ENCODE peak calls at places on chromosomes 7 and 10, in eight cellular contexts. J is amygdala; S is astrocyte of the spinal cord; A is fibroblast of mammary gland; O is IMR-90; M is activated naive CD4-positive, alpha-beta T cell treated with anti-CD3 and anti-CD28 coated beads for 36 hours; V is NCI-H510A treated with DMSO at 0.1 percent for 48 hours; B is stimulated activated CD4-positive, alpha-beta T cell treated with anti-CD3 and anti-CD28 coated beads, Interleukin-1b, Interleukin-23, amount 100 ng/mL, for 24 hours. D is an unnamed sample.

GRCh38 chr7:116801092-116801710 is 61.2 kb upstream of the CAPZA2 start:
- DNase-seq in V (no peak), M (no peak), S (peak; percentile 70), B (no peak), O (peak; percentile 87), A (peak; percentile 76), J (no peak), D (peak; percentile 65)

GRCh38 chr7:77863860-77864259 is 65.3 kb downstream of the PHTF2 start:
- DNase-seq in B (no peak), S (no peak), J (no peak), M (no peak), A (no peak), V (no peak), O (no peak), D (no peak)

GRCh38 chr7:142440219-142441073 is 182.6 kb upstream of the PRSS58 start:
- DNase-seq in V (no peak), M (no peak), J (no peak), S (peak; percentile 85), A (peak; percentile 77), B (no peak), O (peak; percentile 85), D (peak; percentile 86)

GRCh38 chr7:141975806-141976523 is 2.4 kb upstream of the TAS2R38 start:
- DNase-seq in V (peak; percentile 8), O (no peak), A (peak; percentile 56), S (peak; percentile 60), J (peak; percentile 53), M (peak; percentile 88), B (peak; percentile 55), D (peak; percentile 26)

GRCh38 chr10:24944512-24945255 is 7.7 kb downstream of the PRTFDC1 start:
- DNase-seq in S (peak; percentile 73), A (peak; percentile 92), B (no peak), J (no peak), M (no peak), V (no peak), O (peak; percentile 89), D (peak; percentile 46)

GRCh38 chr7:45074738-45075644 is 13.8 kb downstream of the NACAD start:
- DNase-seq in O (no peak), J (no peak), A (no peak), B (no peak), M (no peak), S (no peak), V (no peak), D (no peak)

GRCh38 chr7:73850781-73851207 is 8.5 kb upstream of the METTL27 start:
- DNase-seq in A (peak; percentile 100), M (no peak), V (no peak), B (no peak), O (peak; percentile 99), S (peak; percentile 98), J (no peak), D (peak; percentile 91)

GRCh38 chr10:85600026-85600743 is 766.4 kb downstream of the GRID1 start:
- DNase-seq in M (no peak), V (no peak), A (no peak), S (no peak), O (no peak), B (no peak), J (no peak), D (no peak)

GRCh38 chr7:29007127-29007526 is 49.0 kb upstream of the TRIL start:
- DNase-seq in M (no peak), A (no peak), J (no peak), V (no peak), O (no peak), S (no peak), B (no peak), D (no peak)

GRCh38 chr10:112360308-112361270 is 13.3 kb upstream of the ACSL5 start:
- DNase-seq in J (no peak), B (no peak), O (peak; percentile 21), A (peak; percentile 70), M (no peak), V (no peak), S (peak; percentile 14), D (no peak)

GRCh38 chr10:96626795-96627194 is 40.0 kb upstream of the TM9SF3 start:
- DNase-seq in J (no peak), B (no peak), O (no peak), A (no peak), V (no peak), M (no peak), S (no peak), D (no peak)

GRCh38 chr10:63515002-63515763 is 6.0 kb upstream of the REEP3 start:
- DNase-seq in B (no peak), V (no peak), M (peak; percentile 23), J (no peak), O (peak; percentile 33), A (peak; percentile 51), S (peak; percentile 66), D (no peak)

GRCh38 chr10:36515313-36515712 is 610.1 kb upstream of the ANKRD30A start:
- DNase-seq in O (peak; percentile 56), A (peak; percentile 58), J (no peak), S (no peak), V (no peak), M (no peak), B (no peak), D (no peak)

GRCh38 chr10:110430369-110431273 is 67.1 kb upstream of the DUSP5 start:
- DNase-seq in V (no peak), O (no peak), S (no peak), A (peak; percentile 23), B (no peak), M (peak; percentile 2), J (no peak), D (no peak)

GRCh38 chr10:76902949-76903348 is 734.7 kb downstream of the KCNMA1 start:
- DNase-seq in A (peak; percentile 17), B (no peak), O (no peak), V (no peak), S (no peak), J (no peak), M (peak; percentile 22), D (no peak)

GRCh38 chr10:11261143-11261542 is 243.5 kb downstream of the CELF2 start:
- DNase-seq in J (no peak), O (no peak), V (no peak), A (no peak), B (no peak), M (no peak), S (no peak), D (no peak)

GRCh38 chr10:131832056-131832685 is 68.6 kb upstream of the PPP2R2D start:
- DNase-seq in J (no peak), B (no peak), M (no peak), A (no peak), S (no peak), V (no peak), O (no peak), D (no peak)

D was measured in HS-27A.